ENCODE peak calls at places on chromosome 15, in ten cellular contexts. One of them, this sample, is unnamed. For H3K4me1, the result is how much of the 10 kb centered on the place peaks cover.

GRCh38 chr15:37880835-37881153 is 53.6 kb upstream of the TMCO5A start:
- DNase-seq in IMR-90: no peak
- DNase-seq in naive thymus-derived CD4-positive, alpha-beta T cell: no peak
- DNase-seq in mammary epithelial cell: no peak
- DNase-seq in colonic mucosa: no peak
- DNase-seq in prostate gland: no peak
- DNase-seq in HCT116: no peak
- DNase-seq in MM.1S: no peak
- DNase-seq in uterus: no peak
- DNase-seq in neuronal stem cell: no peak
- DNase-seq in this sample: no peak

GRCh38 chr15:25557916-25558315 is 119.1 kb upstream of the UBE3A start:
- DNase-seq in IMR-90: no peak
- DNase-seq in naive thymus-derived CD4-positive, alpha-beta T cell: no peak
- DNase-seq in mammary epithelial cell: no peak
- DNase-seq in colonic mucosa: no peak
- DNase-seq in prostate gland: no peak
- DNase-seq in HCT116: no peak
- DNase-seq in MM.1S: no peak
- DNase-seq in uterus: no peak
- DNase-seq in neuronal stem cell: no peak
- DNase-seq in this sample: no peak

GRCh38 chr15:87672309-87672897 is 584.1 kb downstream of the NTRK3 start:
- DNase-seq in IMR-90: peak
- DNase-seq in naive thymus-derived CD4-positive, alpha-beta T cell: no peak
- DNase-seq in mammary epithelial cell: peak
- DNase-seq in colonic mucosa: no peak
- DNase-seq in prostate gland: no peak
- DNase-seq in HCT116: no peak
- DNase-seq in MM.1S: no peak
- DNase-seq in uterus: peak
- DNase-seq in neuronal stem cell: peak
- DNase-seq in this sample: no peak

GRCh38 chr15:33533197-33533596 is 222.4 kb downstream of the RYR3 start:
- DNase-seq in IMR-90: no peak
- DNase-seq in naive thymus-derived CD4-positive, alpha-beta T cell: no peak
- DNase-seq in mammary epithelial cell: no peak
- DNase-seq in colonic mucosa: no peak
- DNase-seq in prostate gland: no peak
- DNase-seq in HCT116: no peak
- DNase-seq in MM.1S: no peak
- DNase-seq in uterus: no peak
- DNase-seq in neuronal stem cell: no peak
- DNase-seq in this sample: no peak

GRCh38 chr15:25529774-25530173 is 91.0 kb upstream of the UBE3A start:
- DNase-seq in IMR-90: no peak
- DNase-seq in naive thymus-derived CD4-positive, alpha-beta T cell: no peak
- DNase-seq in mammary epithelial cell: no peak
- DNase-seq in colonic mucosa: no peak
- DNase-seq in prostate gland: no peak
- DNase-seq in HCT116: no peak
- DNase-seq in MM.1S: no peak
- DNase-seq in uterus: no peak
- DNase-seq in neuronal stem cell: no peak
- DNase-seq in this sample: no peak

GRCh38 chr15:49290204-49290603 is 120.2 kb downstream of the GALK2 start:
- DNase-seq in IMR-90: no peak
- DNase-seq in naive thymus-derived CD4-positive, alpha-beta T cell: no peak
- DNase-seq in mammary epithelial cell: no peak
- DNase-seq in colonic mucosa: peak
- DNase-seq in prostate gland: no peak
- DNase-seq in HCT116: no peak
- DNase-seq in MM.1S: no peak
- DNase-seq in uterus: no peak
- DNase-seq in neuronal stem cell: no peak
- DNase-seq in this sample: no peak

GRCh38 chr15:44038801-44039200 is 156.3 kb downstream of the FRMD5 start:
- DNase-seq in IMR-90: peak
- DNase-seq in naive thymus-derived CD4-positive, alpha-beta T cell: no peak
- DNase-seq in mammary epithelial cell: no peak
- DNase-seq in colonic mucosa: peak
- DNase-seq in prostate gland: no peak
- DNase-seq in HCT116: no peak
- DNase-seq in MM.1S: peak
- DNase-seq in uterus: no peak
- DNase-seq in neuronal stem cell: peak
- DNase-seq in this sample: no peak

GRCh38 chr15:76203766-76204557 is 107.3 kb downstream of the ETFA start:
- DNase-seq in IMR-90: no peak
- DNase-seq in naive thymus-derived CD4-positive, alpha-beta T cell: no peak
- DNase-seq in mammary epithelial cell: no peak
- DNase-seq in colonic mucosa: no peak
- DNase-seq in prostate gland: no peak
- DNase-seq in HCT116: no peak
- DNase-seq in MM.1S: no peak
- DNase-seq in uterus: peak
- DNase-seq in neuronal stem cell: no peak
- DNase-seq in this sample: no peak

DNA sequence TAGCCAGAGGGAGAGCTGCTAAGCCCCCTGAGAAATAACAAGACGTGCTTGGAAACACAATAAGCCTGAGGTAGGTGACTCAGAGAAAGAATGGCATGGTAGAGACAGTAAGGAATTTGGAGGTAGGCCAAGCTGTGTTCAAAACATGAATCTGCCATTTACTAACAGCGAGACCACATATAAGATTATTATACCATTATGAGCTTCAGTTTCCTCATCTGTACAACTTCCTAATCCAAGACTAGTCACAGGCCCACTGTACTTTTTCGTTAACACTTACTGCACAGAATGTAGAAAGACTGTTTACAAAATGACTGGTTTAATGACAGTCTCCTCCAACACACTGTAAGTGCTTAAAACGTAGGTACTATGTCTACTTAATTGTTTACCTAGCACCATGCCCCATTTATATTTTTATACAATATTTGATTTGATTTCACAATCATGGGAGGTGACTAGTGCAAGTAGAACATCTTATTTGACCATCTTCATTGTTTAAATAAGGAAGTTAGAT is 25.7 kb downstream of the ATOSA start:
- DNase-seq in IMR-90: peak
- DNase-seq in naive thymus-derived CD4-positive, alpha-beta T cell: no peak
- DNase-seq in mammary epithelial cell: peak
- DNase-seq in colonic mucosa: no peak
- DNase-seq in prostate gland: peak
- DNase-seq in HCT116: no peak
- DNase-seq in MM.1S: no peak
- DNase-seq in uterus: no peak
- DNase-seq in neuronal stem cell: no peak
- DNase-seq in this sample: no peak
- H3K4me1 ChIP-seq in IMR-90: under half
- H3K4me1 ChIP-seq in naive thymus-derived CD4-positive, alpha-beta T cell: under half
- H3K4me1 ChIP-seq in mammary epithelial cell: under half
- H3K4me1 ChIP-seq in colonic mucosa: under half
- H3K4me1 ChIP-seq in prostate gland: under half
- H3K4me1 ChIP-seq in HCT116: under half
- H3K4me1 ChIP-seq in MM.1S: under half
- H3K4me1 ChIP-seq in uterus: under half
- H3K4me1 ChIP-seq in neuronal stem cell: under half
- H3K4me1 ChIP-seq in this sample: under half

DNA sequence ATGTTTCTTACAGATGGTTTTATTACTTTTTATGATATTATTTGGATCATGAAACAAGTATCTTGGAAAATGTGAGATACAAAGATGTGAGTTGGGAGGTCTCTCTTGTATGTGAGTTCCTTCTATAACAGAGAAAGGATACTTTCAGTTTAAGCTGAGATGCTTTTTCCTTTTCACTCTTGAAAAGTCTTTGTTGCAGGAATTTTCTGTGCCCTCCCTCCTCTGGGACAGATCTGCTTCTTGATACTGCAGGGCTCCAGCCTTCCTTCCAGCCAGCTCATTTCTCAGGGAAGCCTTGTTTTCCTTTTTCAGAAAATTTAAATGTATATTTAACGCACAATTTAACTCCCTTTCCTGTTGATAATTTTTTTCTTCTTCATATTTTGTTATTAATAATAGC is 105.4 kb downstream of the IGF1R start:
- DNase-seq in IMR-90: no peak
- DNase-seq in naive thymus-derived CD4-positive, alpha-beta T cell: no peak
- DNase-seq in mammary epithelial cell: no peak
- DNase-seq in colonic mucosa: no peak
- DNase-seq in prostate gland: no peak
- DNase-seq in HCT116: no peak
- DNase-seq in MM.1S: no peak
- DNase-seq in uterus: no peak
- DNase-seq in neuronal stem cell: peak
- DNase-seq in this sample: no peak
- H3K4me3 ChIP-seq in IMR-90: peak
- H3K4me3 ChIP-seq in naive thymus-derived CD4-positive, alpha-beta T cell: no peak
- H3K4me3 ChIP-seq in mammary epithelial cell: peak
- H3K4me3 ChIP-seq in colonic mucosa: no peak
- H3K4me3 ChIP-seq in prostate gland: no peak
- H3K4me3 ChIP-seq in HCT116: no peak
- H3K4me3 ChIP-seq in MM.1S: no peak
- H3K4me3 ChIP-seq in uterus: peak
- H3K4me3 ChIP-seq in neuronal stem cell: no peak
- H3K4me3 ChIP-seq in this sample: no peak

GRCh38 chr15:64857421-64857820 is 15.7 kb downstream of the PLEKHO2 start:
- DNase-seq in IMR-90: peak
- DNase-seq in naive thymus-derived CD4-positive, alpha-beta T cell: no peak
- DNase-seq in mammary epithelial cell: peak
- DNase-seq in colonic mucosa: no peak
- DNase-seq in prostate gland: no peak
- DNase-seq in HCT116: no peak
- DNase-seq in MM.1S: no peak
- DNase-seq in uterus: no peak
- DNase-seq in neuronal stem cell: no peak
- DNase-seq in this sample: no peak

GRCh38 chr15:64855206-64856000 is 13.7 kb downstream of the PLEKHO2 start:
- DNase-seq in IMR-90: peak
- DNase-seq in naive thymus-derived CD4-positive, alpha-beta T cell: no peak
- DNase-seq in mammary epithelial cell: peak
- DNase-seq in colonic mucosa: no peak
- DNase-seq in prostate gland: no peak
- DNase-seq in HCT116: no peak
- DNase-seq in MM.1S: no peak
- DNase-seq in uterus: no peak
- DNase-seq in neuronal stem cell: no peak
- DNase-seq in this sample: no peak

GRCh38 chr15:64854526-64854925 is 12.8 kb downstream of the PLEKHO2 start:
- DNase-seq in IMR-90: no peak
- DNase-seq in naive thymus-derived CD4-positive, alpha-beta T cell: no peak
- DNase-seq in mammary epithelial cell: no peak
- DNase-seq in colonic mucosa: no peak
- DNase-seq in prostate gland: no peak
- DNase-seq in HCT116: no peak
- DNase-seq in MM.1S: no peak
- DNase-seq in uterus: no peak
- DNase-seq in neuronal stem cell: no peak
- DNase-seq in this sample: no peak

GRCh38 chr15:64858136-64858535 is 16.4 kb downstream of the PLEKHO2 start:
- DNase-seq in IMR-90: no peak
- DNase-seq in naive thymus-derived CD4-positive, alpha-beta T cell: no peak
- DNase-seq in mammary epithelial cell: no peak
- DNase-seq in colonic mucosa: no peak
- DNase-seq in prostate gland: no peak
- DNase-seq in HCT116: no peak
- DNase-seq in MM.1S: no peak
- DNase-seq in uterus: no peak
- DNase-seq in neuronal stem cell: no peak
- DNase-seq in this sample: peak

DNA sequence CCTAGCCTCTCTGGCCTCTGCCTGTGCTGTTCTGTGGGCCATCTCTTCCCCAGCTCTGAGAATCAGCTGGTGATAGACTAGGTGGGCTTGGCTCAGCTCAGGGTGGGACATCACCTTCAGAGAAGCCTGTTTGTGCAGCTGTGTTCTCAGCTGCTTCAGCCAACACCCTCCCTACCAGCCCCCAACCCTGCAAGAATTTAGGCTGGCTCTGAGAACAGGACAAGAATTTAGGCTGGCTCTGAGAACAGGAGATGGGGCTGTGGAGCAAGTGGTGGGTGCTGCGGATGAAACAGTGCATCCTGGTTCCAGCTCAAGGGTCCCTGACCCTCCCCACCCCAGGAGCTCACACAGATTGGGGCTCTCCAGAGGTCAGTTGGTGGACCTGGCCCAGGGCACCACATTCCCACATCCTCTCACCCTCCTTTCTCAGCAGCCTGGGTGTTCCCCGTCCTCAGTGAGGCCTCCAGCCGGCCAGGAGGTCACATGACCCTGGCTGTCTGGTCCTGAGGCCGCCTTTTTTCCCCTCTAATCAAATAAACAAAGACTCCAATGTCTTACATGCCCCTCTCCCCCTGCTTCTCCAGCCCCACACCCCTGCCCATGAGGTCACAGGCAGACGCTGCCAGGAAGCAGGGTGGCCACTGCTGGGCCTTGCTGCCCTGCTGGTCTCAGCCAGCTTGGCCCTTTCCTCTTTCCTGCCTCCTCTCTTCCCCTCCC is 14.9 kb downstream of the PLEKHO2 start:
- DNase-seq in IMR-90: peak
- DNase-seq in naive thymus-derived CD4-positive, alpha-beta T cell: no peak
- DNase-seq in mammary epithelial cell: no peak
- DNase-seq in colonic mucosa: no peak
- DNase-seq in prostate gland: no peak
- DNase-seq in HCT116: no peak
- DNase-seq in MM.1S: no peak
- DNase-seq in uterus: peak
- DNase-seq in neuronal stem cell: peak
- DNase-seq in this sample: no peak
- H3K27ac ChIP-seq in IMR-90: peak
- H3K27ac ChIP-seq in naive thymus-derived CD4-positive, alpha-beta T cell: peak
- H3K27ac ChIP-seq in mammary epithelial cell: no peak
- H3K27ac ChIP-seq in colonic mucosa: peak
- H3K27ac ChIP-seq in prostate gland: peak
- H3K27ac ChIP-seq in HCT116: no peak
- H3K27ac ChIP-seq in MM.1S: no peak
- H3K27ac ChIP-seq in uterus: peak
- H3K27ac ChIP-seq in neuronal stem cell: peak
- H3K27ac ChIP-seq in this sample: no peak

DNA sequence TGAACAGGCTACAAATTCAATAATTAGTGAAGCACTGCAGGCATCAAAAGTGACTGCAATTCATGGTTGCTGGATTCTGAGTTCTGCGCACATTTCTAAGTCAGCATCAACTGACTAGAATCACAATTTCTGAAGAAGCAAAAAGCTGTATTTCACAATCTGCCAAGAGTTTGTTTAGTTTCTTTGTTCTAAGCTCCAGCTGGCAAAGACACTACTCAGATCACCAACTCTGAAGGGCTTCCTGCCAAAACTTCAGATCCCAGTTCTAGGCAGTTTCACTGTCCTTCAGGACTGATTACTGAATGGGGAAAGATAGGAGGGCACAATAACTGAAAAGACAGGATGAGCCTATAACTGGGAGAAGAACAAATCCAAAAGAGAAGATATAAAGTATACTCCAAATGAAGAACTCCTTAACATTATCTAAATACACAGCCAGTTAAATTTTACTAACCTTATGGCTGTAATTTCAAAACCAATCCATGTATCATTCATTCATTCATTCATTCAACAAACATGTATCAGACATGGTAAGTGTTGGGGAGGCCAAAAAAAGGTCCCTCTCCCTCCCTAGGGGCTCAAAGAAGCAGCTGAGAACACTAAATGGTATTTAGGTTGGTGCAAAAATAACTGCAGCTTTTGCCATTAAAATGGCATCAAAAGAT is 17.1 kb downstream of the TJP1 start:
- DNase-seq in IMR-90: peak
- DNase-seq in naive thymus-derived CD4-positive, alpha-beta T cell: no peak
- DNase-seq in mammary epithelial cell: peak
- DNase-seq in colonic mucosa: peak
- DNase-seq in prostate gland: peak
- DNase-seq in HCT116: no peak
- DNase-seq in MM.1S: no peak
- DNase-seq in uterus: peak
- DNase-seq in neuronal stem cell: no peak
- DNase-seq in this sample: no peak
- H3K4me1 ChIP-seq in IMR-90: under half
- H3K4me1 ChIP-seq in naive thymus-derived CD4-positive, alpha-beta T cell: under half
- H3K4me1 ChIP-seq in mammary epithelial cell: under half
- H3K4me1 ChIP-seq in colonic mucosa: under half
- H3K4me1 ChIP-seq in prostate gland: under half
- H3K4me1 ChIP-seq in HCT116: under half
- H3K4me1 ChIP-seq in MM.1S: under half
- H3K4me1 ChIP-seq in uterus: under half
- H3K4me1 ChIP-seq in neuronal stem cell: under half
- H3K4me1 ChIP-seq in this sample: under half